ENCODE peak calls at places on chromosomes 6 and 20, in five cellular contexts. L, R, A, N and W are unnamed samples.

GRCh38 chr6:27873101-27874030 is 38.8 kb downstream of the OR2B2 start:
- DNase-seq in L (peak; percentile 89), R (no peak), A (peak; percentile 79), N (peak; percentile 96), W (peak; percentile 60)

GRCh38 chr6:658244-658643 is 1.3 kb upstream of the HUS1B start:
- DNase-seq in L (no peak), R (no peak), A (no peak), N (no peak), W (no peak)

GRCh38 chr6:148831064-148831463 is 84.2 kb downstream of the UST start:
- DNase-seq in L (peak; percentile 47), R (peak; percentile 3), A (no peak), N (no peak), W (no peak)

GRCh38 chr20:50077818-50078601 is 34.9 kb downstream of the UBE2V1 start:
- DNase-seq in L (no peak), R (no peak), A (no peak), N (no peak), W (no peak)

GRCh38 chr6:84546427-84546914 is 217.9 kb downstream of the TBX18 start:
- DNase-seq in L (no peak), R (no peak), A (no peak), N (peak; percentile 11), W (no peak)

GRCh38 chr6:5124526-5124925 is 39.4 kb downstream of the PPP1R3G start:
- DNase-seq in L (no peak), R (no peak), A (no peak), N (no peak), W (no peak)

GRCh38 chr6:105243487-105243886 is 63.7 kb upstream of the POPDC3 start:
- DNase-seq in L (no peak), R (no peak), A (no peak), N (no peak), W (no peak)

GRCh38 chr6:56328366-56328765 is 81.0 kb upstream of the COL21A1 start:
- DNase-seq in L (no peak), R (no peak), A (no peak), N (no peak), W (no peak)

GRCh38 chr6:62516287-62517152 is 230.5 kb upstream of the KHDRBS2 start:
- DNase-seq in L (no peak), R (no peak), A (no peak), N (peak; percentile 74), W (no peak)

GRCh38 chr20:63009988-63010769 is 3.4 kb upstream of the BHLHE23 start:
- DNase-seq in L (peak; percentile 67), R (peak; percentile 43), A (no peak), N (no peak), W (no peak)

GRCh38 chr20:36812601-36813000 is 39.0 kb upstream of the DSN1 start:
- DNase-seq in L (no peak), R (no peak), A (no peak), N (no peak), W (no peak)

GRCh38 chr6:19013011-19013410 is 625.9 kb downstream of the RNF144B start:
- DNase-seq in L (no peak), R (no peak), A (no peak), N (no peak), W (no peak)

GRCh38 chr6:158039571-158040050 is 57.9 kb downstream of the SYNJ2 start:
- DNase-seq in L (peak; percentile 25), R (no peak), A (no peak), N (no peak), W (no peak)

GRCh38 chr6:137025786-137026730 is 18.7 kb downstream of the IL20RA start:
- DNase-seq in L (no peak), R (no peak), A (peak; percentile 86), N (no peak), W (no peak)